ENCODE peak calls at places on chromosomes 4 and X, in ten cellular contexts. One of them, this sample, is unnamed.

GRCh38 chr4:119132306-119132705 is 3.3 kb upstream of the MYOZ2 start:
- DNase-seq in esophagus muscularis mucosa: no peak
- DNase-seq in heart right ventricle: no peak
- DNase-seq in GM10248: no peak
- DNase-seq in colonic mucosa: no peak
- DNase-seq in endothelial cell: no peak
- DNase-seq in fibroblast of lung: peak
- DNase-seq in ovary: no peak
- DNase-seq in Peyer's patch: no peak
- DNase-seq in activated B cell treated with CpG ODN at 0.5 μM for 24 hours: no peak
- DNase-seq in this sample: no peak

GRCh38 chr4:62057060-62057459 is 856.9 kb downstream of the ADGRL3 start:
- DNase-seq in esophagus muscularis mucosa: no peak
- DNase-seq in heart right ventricle: no peak
- DNase-seq in GM10248: no peak
- DNase-seq in colonic mucosa: no peak
- DNase-seq in endothelial cell: no peak
- DNase-seq in fibroblast of lung: no peak
- DNase-seq in ovary: no peak
- DNase-seq in Peyer's patch: no peak
- DNase-seq in activated B cell treated with CpG ODN at 0.5 μM for 24 hours: no peak
- DNase-seq in this sample: no peak

GRCh38 chrX:129493643-129494042 is 29.6 kb downstream of the SMARCA1 start:
- DNase-seq in esophagus muscularis mucosa: no peak
- DNase-seq in heart right ventricle: no peak
- DNase-seq in GM10248: no peak
- DNase-seq in colonic mucosa: no peak
- DNase-seq in endothelial cell: no peak
- DNase-seq in fibroblast of lung: peak
- DNase-seq in ovary: no peak
- DNase-seq in Peyer's patch: no peak
- DNase-seq in activated B cell treated with CpG ODN at 0.5 μM for 24 hours: no peak
- DNase-seq in this sample: no peak

GRCh38 chrX:121231566-121232358 is 184.4 kb downstream of the GLUD2 start:
- DNase-seq in esophagus muscularis mucosa: no peak
- DNase-seq in heart right ventricle: no peak
- DNase-seq in GM10248: no peak
- DNase-seq in colonic mucosa: no peak
- DNase-seq in endothelial cell: no peak
- DNase-seq in fibroblast of lung: no peak
- DNase-seq in ovary: no peak
- DNase-seq in Peyer's patch: no peak
- DNase-seq in activated B cell treated with CpG ODN at 0.5 μM for 24 hours: no peak
- DNase-seq in this sample: no peak

GRCh38 chr4:133394971-133395627 is 246.0 kb downstream of the PCDH10 start:
- DNase-seq in esophagus muscularis mucosa: no peak
- DNase-seq in heart right ventricle: no peak
- DNase-seq in GM10248: no peak
- DNase-seq in colonic mucosa: no peak
- DNase-seq in endothelial cell: no peak
- DNase-seq in fibroblast of lung: no peak
- DNase-seq in ovary: no peak
- DNase-seq in Peyer's patch: no peak
- DNase-seq in activated B cell treated with CpG ODN at 0.5 μM for 24 hours: no peak
- DNase-seq in this sample: no peak

GRCh38 chrX:70219938-70220764 is 14.3 kb upstream of the AWAT1 start:
- DNase-seq in esophagus muscularis mucosa: no peak
- DNase-seq in heart right ventricle: no peak
- DNase-seq in GM10248: no peak
- DNase-seq in colonic mucosa: peak
- DNase-seq in endothelial cell: no peak
- DNase-seq in fibroblast of lung: peak
- DNase-seq in ovary: peak
- DNase-seq in Peyer's patch: peak
- DNase-seq in activated B cell treated with CpG ODN at 0.5 μM for 24 hours: no peak
- DNase-seq in this sample: peak

GRCh38 chrX:66142351-66142750 is 21.7 kb upstream of the HEPH start:
- DNase-seq in esophagus muscularis mucosa: no peak
- DNase-seq in heart right ventricle: no peak
- DNase-seq in GM10248: no peak
- DNase-seq in colonic mucosa: no peak
- DNase-seq in endothelial cell: no peak
- DNase-seq in fibroblast of lung: no peak
- DNase-seq in ovary: no peak
- DNase-seq in Peyer's patch: no peak
- DNase-seq in activated B cell treated with CpG ODN at 0.5 μM for 24 hours: no peak
- DNase-seq in this sample: no peak

GRCh38 chrX:79270401-79270800 is 96.7 kb downstream of the ITM2A start:
- DNase-seq in esophagus muscularis mucosa: no peak
- DNase-seq in heart right ventricle: peak
- DNase-seq in GM10248: peak
- DNase-seq in colonic mucosa: peak
- DNase-seq in endothelial cell: peak
- DNase-seq in fibroblast of lung: no peak
- DNase-seq in ovary: no peak
- DNase-seq in Peyer's patch: no peak
- DNase-seq in activated B cell treated with CpG ODN at 0.5 μM for 24 hours: peak
- DNase-seq in this sample: peak

GRCh38 chr4:152719291-152719690 is 39.5 kb upstream of the TMEM154 start:
- DNase-seq in esophagus muscularis mucosa: no peak
- DNase-seq in heart right ventricle: no peak
- DNase-seq in GM10248: no peak
- DNase-seq in colonic mucosa: no peak
- DNase-seq in endothelial cell: no peak
- DNase-seq in fibroblast of lung: no peak
- DNase-seq in ovary: no peak
- DNase-seq in Peyer's patch: no peak
- DNase-seq in activated B cell treated with CpG ODN at 0.5 μM for 24 hours: no peak
- DNase-seq in this sample: no peak

GRCh38 chrX:66728818-66729271 is 90.0 kb upstream of the EDA2R start:
- DNase-seq in esophagus muscularis mucosa: no peak
- DNase-seq in heart right ventricle: peak
- DNase-seq in GM10248: peak
- DNase-seq in colonic mucosa: peak
- DNase-seq in endothelial cell: peak
- DNase-seq in fibroblast of lung: peak
- DNase-seq in ovary: peak
- DNase-seq in Peyer's patch: peak
- DNase-seq in activated B cell treated with CpG ODN at 0.5 μM for 24 hours: no peak
- DNase-seq in this sample: peak

GRCh38 chr4:107283587-107284559 is 247.8 kb upstream of the DKK2 start:
- DNase-seq in esophagus muscularis mucosa: no peak
- DNase-seq in heart right ventricle: no peak
- DNase-seq in GM10248: no peak
- DNase-seq in colonic mucosa: no peak
- DNase-seq in endothelial cell: no peak
- DNase-seq in fibroblast of lung: peak
- DNase-seq in ovary: no peak
- DNase-seq in Peyer's patch: no peak
- DNase-seq in activated B cell treated with CpG ODN at 0.5 μM for 24 hours: no peak
- DNase-seq in this sample: no peak

GRCh38 chr4:120331486-120332281 is 265.0 kb upstream of the MAD2L1 start:
- DNase-seq in esophagus muscularis mucosa: no peak
- DNase-seq in heart right ventricle: no peak
- DNase-seq in GM10248: no peak
- DNase-seq in colonic mucosa: no peak
- DNase-seq in endothelial cell: no peak
- DNase-seq in fibroblast of lung: peak
- DNase-seq in ovary: no peak
- DNase-seq in Peyer's patch: no peak
- DNase-seq in activated B cell treated with CpG ODN at 0.5 μM for 24 hours: no peak
- DNase-seq in this sample: peak

DNA sequence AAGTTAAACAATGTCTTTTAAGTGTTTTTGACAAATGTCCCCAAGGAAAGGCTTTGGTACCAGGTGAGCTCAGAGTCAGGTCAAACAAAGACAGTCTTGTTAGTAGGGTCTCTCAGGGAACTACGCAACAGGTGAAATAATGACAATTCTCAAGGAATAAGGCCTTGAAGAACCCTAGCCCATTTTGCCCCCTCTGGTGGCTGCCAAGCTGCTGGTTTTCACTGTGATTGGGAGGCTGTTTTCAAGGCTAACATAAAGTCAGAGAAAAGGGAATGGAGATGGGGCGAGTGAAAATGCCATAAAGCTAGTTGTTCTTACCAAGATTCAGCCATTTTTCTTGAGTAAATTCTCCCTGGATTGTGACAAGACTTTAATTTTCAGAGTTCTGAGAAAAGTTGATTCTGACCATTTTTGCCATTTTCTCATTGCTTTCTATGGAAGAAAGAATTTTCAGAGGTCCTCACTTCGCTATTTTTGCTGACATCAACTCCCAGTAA is 58.7 kb downstream of the RWDD4 start:
- DNase-seq in esophagus muscularis mucosa: no peak
- DNase-seq in heart right ventricle: no peak
- DNase-seq in GM10248: no peak
- DNase-seq in colonic mucosa: no peak
- DNase-seq in endothelial cell: peak
- DNase-seq in fibroblast of lung: no peak
- DNase-seq in ovary: no peak
- DNase-seq in Peyer's patch: no peak
- DNase-seq in activated B cell treated with CpG ODN at 0.5 μM for 24 hours: no peak
- DNase-seq in this sample: no peak
- TF ChIP-seq CTCF in esophagus muscularis mucosa: peak
- TF ChIP-seq CTCF in heart right ventricle: no peak
- TF ChIP-seq CTCF in GM10248: no peak
- TF ChIP-seq CTCF in colonic mucosa: no peak
- TF ChIP-seq CTCF in endothelial cell: peak
- TF ChIP-seq CTCF in fibroblast of lung: peak
- TF ChIP-seq CTCF in ovary: peak
- TF ChIP-seq CTCF in Peyer's patch: no peak
- TF ChIP-seq CTCF in activated B cell treated with CpG ODN at 0.5 μM for 24 hours: no peak
- TF ChIP-seq CTCF in this sample: no peak

GRCh38 chr4:5710065-5710961 is 688 bp upstream of the EVC start:
- DNase-seq in esophagus muscularis mucosa: no peak
- DNase-seq in heart right ventricle: no peak
- DNase-seq in GM10248: no peak
- DNase-seq in colonic mucosa: no peak
- DNase-seq in endothelial cell: peak
- DNase-seq in fibroblast of lung: peak
- DNase-seq in ovary: no peak
- DNase-seq in Peyer's patch: no peak
- DNase-seq in activated B cell treated with CpG ODN at 0.5 μM for 24 hours: no peak
- DNase-seq in this sample: no peak
- TF ChIP-seq CTCF in esophagus muscularis mucosa: peak
- TF ChIP-seq CTCF in heart right ventricle: peak
- TF ChIP-seq CTCF in GM10248: no peak
- TF ChIP-seq CTCF in colonic mucosa: no peak
- TF ChIP-seq CTCF in endothelial cell: peak
- TF ChIP-seq CTCF in fibroblast of lung: peak
- TF ChIP-seq CTCF in ovary: peak
- TF ChIP-seq CTCF in Peyer's patch: no peak
- TF ChIP-seq CTCF in activated B cell treated with CpG ODN at 0.5 μM for 24 hours: no peak
- TF ChIP-seq CTCF in this sample: no peak

GRCh38 chr4:154545689-154546088 is 4.5 kb downstream of the PLRG1 start:
- DNase-seq in esophagus muscularis mucosa: no peak
- DNase-seq in heart right ventricle: no peak
- DNase-seq in GM10248: no peak
- DNase-seq in colonic mucosa: no peak
- DNase-seq in endothelial cell: no peak
- DNase-seq in fibroblast of lung: no peak
- DNase-seq in ovary: no peak
- DNase-seq in Peyer's patch: no peak
- DNase-seq in activated B cell treated with CpG ODN at 0.5 μM for 24 hours: no peak
- DNase-seq in this sample: no peak
- TF ChIP-seq CTCF in esophagus muscularis mucosa: no peak
- TF ChIP-seq CTCF in heart right ventricle: no peak
- TF ChIP-seq CTCF in GM10248: no peak
- TF ChIP-seq CTCF in colonic mucosa: no peak
- TF ChIP-seq CTCF in endothelial cell: no peak
- TF ChIP-seq CTCF in fibroblast of lung: no peak
- TF ChIP-seq CTCF in ovary: no peak
- TF ChIP-seq CTCF in Peyer's patch: no peak
- TF ChIP-seq CTCF in activated B cell treated with CpG ODN at 0.5 μM for 24 hours: no peak
- TF ChIP-seq CTCF in this sample: no peak

GRCh38 chr4:150145090-150145949 is 67.1 kb downstream of the DCLK2 start:
- DNase-seq in esophagus muscularis mucosa: no peak
- DNase-seq in heart right ventricle: no peak
- DNase-seq in GM10248: no peak
- DNase-seq in colonic mucosa: no peak
- DNase-seq in endothelial cell: peak
- DNase-seq in fibroblast of lung: peak
- DNase-seq in ovary: no peak
- DNase-seq in Peyer's patch: no peak
- DNase-seq in activated B cell treated with CpG ODN at 0.5 μM for 24 hours: no peak
- DNase-seq in this sample: no peak
- TF ChIP-seq CTCF in esophagus muscularis mucosa: peak
- TF ChIP-seq CTCF in heart right ventricle: peak
- TF ChIP-seq CTCF in GM10248: no peak
- TF ChIP-seq CTCF in colonic mucosa: no peak
- TF ChIP-seq CTCF in endothelial cell: peak
- TF ChIP-seq CTCF in fibroblast of lung: peak
- TF ChIP-seq CTCF in ovary: no peak
- TF ChIP-seq CTCF in Peyer's patch: no peak
- TF ChIP-seq CTCF in activated B cell treated with CpG ODN at 0.5 μM for 24 hours: no peak
- TF ChIP-seq CTCF in this sample: no peak

GRCh38 chr4:173891072-173891471 is 361.0 kb upstream of the HAND2 start:
- DNase-seq in esophagus muscularis mucosa: no peak
- DNase-seq in heart right ventricle: no peak
- DNase-seq in GM10248: no peak
- DNase-seq in colonic mucosa: no peak
- DNase-seq in endothelial cell: no peak
- DNase-seq in fibroblast of lung: no peak
- DNase-seq in ovary: no peak
- DNase-seq in Peyer's patch: no peak
- DNase-seq in activated B cell treated with CpG ODN at 0.5 μM for 24 hours: no peak
- DNase-seq in this sample: no peak
- TF ChIP-seq CTCF in esophagus muscularis mucosa: no peak
- TF ChIP-seq CTCF in heart right ventricle: no peak
- TF ChIP-seq CTCF in GM10248: no peak
- TF ChIP-seq CTCF in colonic mucosa: no peak
- TF ChIP-seq CTCF in endothelial cell: no peak
- TF ChIP-seq CTCF in fibroblast of lung: no peak
- TF ChIP-seq CTCF in ovary: no peak
- TF ChIP-seq CTCF in Peyer's patch: no peak
- TF ChIP-seq CTCF in activated B cell treated with CpG ODN at 0.5 μM for 24 hours: no peak
- TF ChIP-seq CTCF in this sample: no peak

This sample was measured in Calu3.